ENCODE peak calls at places on chromosomes 1 and 21, in ten cellular contexts. Q is HCT116, Y is B cell, A is vagina, O is NB4, C is endothelial cell, G is GM13977, T is H9, Z is neural progenitor cell, K is pancreas. N is an unnamed sample.

GRCh38 chr1:152227310-152227928 is 3.4 kb upstream of the HRNR start:
- DNase-seq in Q (no peak), Y (no peak), A (no peak), O (peak), C (no peak), G (no peak), T (no peak), Z (no peak), K (no peak), N (no peak)

GRCh38 chr1:14924455-14925325 is 228.9 kb upstream of the TMEM51 start:
- DNase-seq in Q (no peak), Y (peak), A (no peak), O (peak), C (peak), G (peak), T (no peak), Z (peak), K (peak), N (peak)

GRCh38 chr1:88593358-88593757 is 90.7 kb upstream of the PKN2 start:
- DNase-seq in Q (no peak), Y (no peak), A (no peak), O (no peak), C (no peak), G (no peak), T (no peak), Z (no peak), K (no peak), N (no peak)

GRCh38 chr1:177753655-177754054 is 216.2 kb downstream of the SEC16B start:
- DNase-seq in Q (no peak), Y (no peak), A (no peak), O (no peak), C (no peak), G (no peak), T (no peak), Z (no peak), K (no peak), N (no peak)

GRCh38 chr21:23890652-23891051 is 1716.6 kb downstream of the MRPL39 start:
- DNase-seq in Q (no peak), Y (no peak), A (no peak), O (no peak), C (no peak), G (no peak), T (no peak), Z (no peak), K (no peak), N (no peak)

GRCh38 chr1:155463865-155464264 is 98.7 kb downstream of the ASH1L start:
- DNase-seq in Q (no peak), Y (no peak), A (no peak), O (peak), C (no peak), G (no peak), T (no peak), Z (no peak), K (no peak), N (no peak)

GRCh38 chr1:165699577-165699976 is 1.2 kb upstream of the ALDH9A1 start:
- DNase-seq in Q (no peak), Y (no peak), A (no peak), O (peak), C (no peak), G (no peak), T (no peak), Z (peak), K (no peak), N (no peak)

GRCh38 chr1:54370287-54371003 is 35.7 kb downstream of the SSBP3 start:
- DNase-seq in Q (no peak), Y (no peak), A (no peak), O (no peak), C (no peak), G (no peak), T (no peak), Z (no peak), K (no peak), N (no peak)

GRCh38 chr1:216710042-216710441 is 13.2 kb downstream of the ESRRG start:
- DNase-seq in Q (no peak), Y (no peak), A (no peak), O (no peak), C (no peak), G (no peak), T (no peak), Z (peak), K (no peak), N (no peak)

GRCh38 chr1:29900727-29901126 is 664.4 kb downstream of the PTPRU start:
- DNase-seq in Q (no peak), Y (no peak), A (no peak), O (no peak), C (no peak), G (no peak), T (no peak), Z (no peak), K (no peak), N (no peak)

GRCh38 chr1:98002288-98002687 is 81.5 kb upstream of the DPYD start:
- DNase-seq in Q (no peak), Y (no peak), A (no peak), O (no peak), C (no peak), G (no peak), T (no peak), Z (peak), K (no peak), N (no peak)

GRCh38 chr1:236692128-236692527 is 5.8 kb downstream of the ACTN2 start:
- DNase-seq in Q (no peak), Y (no peak), A (no peak), O (no peak), C (no peak), G (no peak), T (no peak), Z (no peak), K (no peak), N (no peak)

GRCh38 chr1:7315316-7315715 is 455.8 kb upstream of the VAMP3 start:
- DNase-seq in Q (no peak), Y (no peak), A (no peak), O (no peak), C (no peak), G (no peak), T (peak), Z (no peak), K (no peak), N (no peak)

GRCh38 chr1:31764307-31765040 is at the start of gene ADGRB2:
- DNase-seq in Q (no peak), Y (peak), A (no peak), O (peak), C (no peak), G (peak), T (peak), Z (peak), K (no peak), N (peak)
- TF ChIP-seq CTCF in Q (no peak), Y (no peak), A (no peak), O (no peak), C (no peak), G (peak), T (peak), Z (peak), K (no peak), N (peak)

DNA sequence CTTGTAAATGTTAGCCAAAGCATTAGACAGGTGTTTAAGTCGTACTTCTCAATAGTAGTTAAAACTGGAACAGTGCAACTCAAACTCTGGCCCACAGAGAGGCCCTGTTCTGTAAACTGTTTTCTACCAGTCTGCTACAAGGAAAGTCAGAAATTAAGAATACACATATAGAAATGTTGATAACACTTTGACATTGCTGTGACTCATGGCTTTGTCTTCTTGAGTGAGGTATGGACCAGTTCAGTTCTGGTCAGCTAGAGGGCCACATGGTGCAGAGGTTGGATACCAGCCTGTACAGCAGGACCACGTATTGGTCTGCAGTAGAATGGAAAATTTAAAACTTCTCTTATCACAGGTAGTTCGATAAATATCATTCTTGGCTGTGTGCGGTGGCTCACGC is 22.3 kb downstream of the ZBTB8B start:
- DNase-seq in Q (no peak), Y (no peak), A (no peak), O (no peak), C (no peak), G (no peak), T (no peak), Z (no peak), K (no peak), N (no peak)
- TF ChIP-seq CTCF in Q (no peak), Y (no peak), A (no peak), O (no peak), C (no peak), G (no peak), T (no peak), Z (no peak), K (no peak), N (no peak)

GRCh38 chr21:18725653-18726052 is 322.1 kb upstream of the TMPRSS15 start:
- DNase-seq in Q (no peak), Y (no peak), A (no peak), O (peak), C (peak), G (no peak), T (peak), Z (peak), K (no peak), N (no peak)
- TF ChIP-seq CTCF in Q (no peak), Y (no peak), A (no peak), O (peak), C (peak), G (no peak), T (peak), Z (peak), K (no peak), N (peak)

GRCh38 chr1:247576514-247576913 is 11.6 kb upstream of the OR2G2 start:
- DNase-seq in Q (peak), Y (peak), A (no peak), O (peak), C (no peak), G (peak), T (no peak), Z (no peak), K (no peak), N (no peak)
- TF ChIP-seq CTCF in Q (peak), Y (peak), A (no peak), O (peak), C (peak), G (peak), T (peak), Z (peak), K (no peak), N (peak)

GRCh38 chr1:48448932-48449331 is 23.1 kb downstream of the SPATA6 start:
- DNase-seq in Q (no peak), Y (no peak), A (no peak), O (no peak), C (no peak), G (no peak), T (no peak), Z (no peak), K (no peak), N (no peak)

GRCh38 chr1:48450505-48450904 is 21.5 kb downstream of the SPATA6 start:
- DNase-seq in Q (no peak), Y (no peak), A (no peak), O (no peak), C (no peak), G (no peak), T (no peak), Z (no peak), K (no peak), N (no peak)
- TF ChIP-seq CTCF in Q (peak), Y (no peak), A (no peak), O (no peak), C (no peak), G (no peak), T (no peak), Z (no peak), K (no peak), N (no peak)

GRCh38 chr1:2093055-2093454 is 42.8 kb downstream of the PRKCZ start:
- DNase-seq in Q (no peak), Y (no peak), A (no peak), O (no peak), C (no peak), G (no peak), T (no peak), Z (no peak), K (no peak), N (no peak)

GRCh38 chr1:2089051-2089450 is 38.8 kb downstream of the PRKCZ start:
- DNase-seq in Q (no peak), Y (no peak), A (no peak), O (no peak), C (no peak), G (no peak), T (no peak), Z (no peak), K (no peak), N (no peak)

GRCh38 chr1:2093636-2094035 is 43.4 kb downstream of the PRKCZ start:
- DNase-seq in Q (no peak), Y (no peak), A (no peak), O (no peak), C (no peak), G (no peak), T (no peak), Z (no peak), K (no peak), N (no peak)

GRCh38 chr1:2090216-2090890 is 40.1 kb downstream of the PRKCZ start:
- DNase-seq in Q (no peak), Y (no peak), A (no peak), O (no peak), C (no peak), G (no peak), T (no peak), Z (no peak), K (no peak), N (no peak)

GRCh38 chr1:2091611-2092604 is 41.7 kb downstream of the PRKCZ start:
- DNase-seq in Q (no peak), Y (peak), A (no peak), O (peak), C (peak), G (no peak), T (peak), Z (peak), K (peak), N (peak)
- TF ChIP-seq CTCF in Q (no peak), Y (peak), A (no peak), O (peak), C (peak), G (peak), T (peak), Z (peak), K (peak), N (peak)

N was measured in neural crest cell.